ENCODE peak calls at places on chromosomes 13 and 19, in five cellular contexts. K is heart left ventricle, Q is testis, I is breast epithelium, J is Peyer's patch. M is an unnamed sample.

GRCh38 chr13:45105895-45106294 is 14.4 kb upstream of the GTF2F2 start:
- DNase-seq in Q (no peak), J (no peak), K (no peak), I (no peak), M (no peak)

GRCh38 chr13:44904982-44905381 is 84.3 kb downstream of the NUFIP1 start:
- DNase-seq in K (peak), I (no peak), Q (peak), J (no peak), M (no peak)

GRCh38 chr13:40235160-40235796 is 431.2 kb downstream of the FOXO1 start:
- DNase-seq in J (no peak), K (no peak), I (no peak), Q (no peak), M (no peak)

GRCh38 chr13:22936228-22936627 is 244.6 kb upstream of the SGCG start:
- DNase-seq in Q (no peak), J (no peak), K (no peak), I (no peak), M (no peak)

GRCh38 chr13:39095500-39095899 is 57.2 kb downstream of the NHLRC3 start:
- DNase-seq in J (no peak), K (no peak), Q (no peak), I (no peak), M (no peak)

GRCh38 chr13:92164822-92165221 is 766.4 kb downstream of the GPC5 start:
- DNase-seq in K (no peak), J (no peak), I (no peak), Q (no peak), M (no peak)

GRCh38 chr13:65499251-65499650 is 1730.9 kb downstream of the PCDH9 start:
- DNase-seq in K (no peak), I (no peak), Q (no peak), J (no peak), M (no peak)

GRCh38 chr13:86581711-86582110 is 782.5 kb upstream of the SLITRK6 start:
- DNase-seq in J (no peak), I (no peak), Q (no peak), K (no peak), M (no peak)

GRCh38 chr19:43527860-43528622 is 1.0 kb upstream of the ETHE1 start:
- DNase-seq in Q (no peak), J (no peak), K (no peak), I (peak), M (no peak)

GRCh38 chr19:41367848-41368301 is 3.9 kb upstream of the B9D2 start:
- DNase-seq in Q (no peak), I (no peak), K (no peak), J (no peak), M (no peak)

GRCh38 chr13:66138172-66138811 is 1091.8 kb downstream of the PCDH9 start:
- DNase-seq in Q (no peak), I (no peak), K (no peak), J (no peak), M (no peak)

GRCh38 chr13:59445812-59446211 is 717.9 kb downstream of the DIAPH3 start:
- DNase-seq in J (no peak), Q (no peak), K (no peak), I (no peak), M (no peak)

GRCh38 chr13:107441279-107441678 is 774.1 kb downstream of the LIG4 start:
- DNase-seq in K (no peak), Q (no peak), I (no peak), J (no peak), M (no peak)

GRCh38 chr13:25778302-25778701 is 273.5 kb downstream of the SHISA2 start:
- DNase-seq in K (no peak), I (no peak), Q (no peak), J (no peak), M (no peak)

GRCh38 chr13:43492281-43492680 is 294.5 kb downstream of the ENOX1 start:
- DNase-seq in I (no peak), Q (no peak), J (no peak), K (no peak), M (no peak)

GRCh38 chr19:32976223-32976805 is 4.3 kb downstream of the FAAP24 start:
- DNase-seq in Q (peak), I (peak), K (peak), J (peak), M (peak)

GRCh38 chr19:50410109-50410508 is 8.6 kb upstream of the SPIB start:
- DNase-seq in Q (no peak), K (no peak), J (no peak), I (no peak), M (no peak)

GRCh38 chr13:109655611-109656010 is 130.8 kb downstream of the IRS2 start:
- DNase-seq in J (no peak), I (no peak), Q (no peak), K (no peak), M (no peak)

GRCh38 chr13:73803997-73804396 is 330.2 kb downstream of the KLF12 start:
- DNase-seq in J (no peak), K (no peak), I (no peak), Q (no peak), M (no peak)

GRCh38 chr19:54114340-54114826 is 1.1 kb downstream of the TFPT start:
- DNase-seq in J (peak), K (peak), Q (peak), I (no peak), M (peak)

GRCh38 chr13:40770609-40770933 is 419 bp downstream of the MRPS31 start:
- DNase-seq in Q (no peak), I (no peak), K (no peak), J (no peak), M (no peak)

GRCh38 chr19:11652492-11652891 is 55.2 kb downstream of the ZNF627 start:
- DNase-seq in I (no peak), Q (no peak), J (no peak), K (no peak), M (no peak)

GRCh38 chr19:29260477-29261317 is 47.7 kb upstream of the UQCRFS1 start:
- DNase-seq in J (no peak), I (no peak), K (no peak), Q (peak), M (no peak)

GRCh38 chr13:19179916-19180315 is 1.7 kb downstream of the TUBA3C start:
- DNase-seq in J (no peak), I (no peak), K (no peak), Q (peak), M (no peak)

GRCh38 chr19:17553256-17553655 is 2.2 kb upstream of the COLGALT1 start:
- DNase-seq in Q (peak), J (no peak), K (peak), I (peak), M (no peak)

DNA sequence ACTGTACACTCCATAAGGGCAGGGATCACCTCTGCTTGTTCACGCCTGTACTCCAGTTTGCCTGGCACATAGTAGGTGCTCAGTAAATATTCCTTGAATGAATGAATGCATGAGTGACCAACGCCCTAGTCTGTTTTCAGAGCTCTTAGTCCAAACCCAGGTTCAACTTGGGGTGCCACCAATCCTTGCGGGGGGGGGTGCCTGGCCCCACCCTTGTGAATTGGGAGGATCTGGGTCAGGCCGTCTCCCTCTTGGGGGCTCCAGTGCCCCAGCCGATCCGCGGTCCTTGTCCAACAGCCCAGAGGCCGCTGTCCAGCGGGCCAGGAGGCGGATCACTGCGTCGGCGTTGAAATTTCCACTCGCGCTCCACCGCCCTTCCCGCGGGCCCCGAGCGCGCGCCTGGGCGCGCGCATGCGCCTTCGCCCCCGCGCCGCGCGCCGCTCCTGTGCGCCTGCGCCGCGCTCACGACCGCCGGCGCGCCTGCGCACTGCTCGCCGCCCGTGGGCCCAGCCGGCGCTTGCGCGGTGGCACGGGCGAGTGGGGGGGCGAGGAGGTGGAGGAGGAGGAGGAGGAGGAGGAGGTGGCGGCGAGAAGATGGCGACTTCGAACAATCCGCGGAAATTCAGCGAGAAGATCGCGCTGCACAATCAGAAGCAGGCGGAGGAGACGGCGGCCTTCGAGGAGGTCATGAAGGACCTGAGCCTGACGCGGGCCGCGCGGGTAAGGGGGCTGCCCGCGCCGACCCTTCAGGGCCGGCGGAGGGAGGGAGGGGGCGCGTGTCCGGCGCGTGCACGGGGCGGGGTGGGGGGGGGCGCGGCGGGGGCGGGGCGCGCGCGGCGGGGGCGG is at the start of gene CRTC1:
- DNase-seq in K (peak), Q (peak), J (peak), I (peak), M (peak)
- TF ChIP-seq POLR2A in K (no peak), Q (peak), J (peak), I (peak), M (no peak)

DNA sequence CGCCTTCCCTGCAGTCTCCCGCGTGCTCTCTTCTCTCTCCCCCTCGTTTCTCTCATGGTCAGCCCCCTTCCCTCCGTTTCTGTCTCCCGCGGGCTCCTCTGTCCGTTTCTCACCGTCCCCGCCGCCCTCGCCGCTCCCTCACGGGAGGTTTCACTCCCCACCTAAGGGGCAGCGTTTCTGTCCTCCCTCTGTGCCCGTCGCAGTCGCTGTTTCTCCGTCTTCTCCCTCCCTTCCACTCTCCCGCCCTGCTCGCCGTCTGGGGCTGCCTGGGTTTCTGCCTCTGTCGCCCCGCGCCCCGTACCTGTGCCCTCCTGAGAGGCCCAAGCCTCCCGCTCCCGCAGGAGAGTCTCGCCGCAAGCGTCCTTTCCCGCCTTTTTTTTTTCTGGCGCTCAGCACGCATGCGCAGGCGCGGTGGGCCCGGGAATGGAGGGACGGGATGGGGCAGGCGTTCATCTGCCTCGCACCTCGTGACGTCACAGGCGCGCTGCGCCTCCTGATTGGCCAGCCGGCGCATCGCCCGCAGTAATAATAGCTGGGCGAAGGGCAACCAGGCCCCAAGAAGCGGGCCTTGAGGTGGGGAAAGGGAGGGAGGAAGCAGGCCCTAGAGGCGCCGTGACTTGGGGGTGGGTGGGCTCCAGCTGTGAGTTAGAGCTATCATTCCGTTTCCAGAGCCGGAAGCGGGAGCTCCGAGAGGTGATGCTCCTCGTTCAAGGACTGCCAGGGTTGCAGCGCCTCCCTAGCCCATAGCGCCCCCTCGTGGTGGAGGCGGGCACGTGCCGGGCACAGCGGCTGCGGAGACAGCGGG is 15.4 kb downstream of the SSC5D start:
- DNase-seq in Q (peak), J (peak), I (peak), K (peak), M (peak)
- TF ChIP-seq POLR2A in Q (no peak), J (no peak), I (no peak), K (no peak), M (no peak)

GRCh38 chr19:44846455-44847143 is 502 bp downstream of the NECTIN2 start:
- DNase-seq in J (no peak), I (peak), K (peak), Q (no peak), M (peak)

GRCh38 chr19:44848805-44849457 is 2.8 kb downstream of the NECTIN2 start:
- DNase-seq in J (no peak), I (no peak), K (no peak), Q (peak), M (no peak)

GRCh38 chr19:44845612-44846454 is at the start of gene NECTIN2:
- DNase-seq in I (peak), J (peak), Q (peak), K (peak), M (peak)

GRCh38 chr19:44848036-44848804 is 2.1 kb downstream of the NECTIN2 start:
- DNase-seq in Q (peak), J (no peak), K (peak), I (peak), M (no peak)

DNA sequence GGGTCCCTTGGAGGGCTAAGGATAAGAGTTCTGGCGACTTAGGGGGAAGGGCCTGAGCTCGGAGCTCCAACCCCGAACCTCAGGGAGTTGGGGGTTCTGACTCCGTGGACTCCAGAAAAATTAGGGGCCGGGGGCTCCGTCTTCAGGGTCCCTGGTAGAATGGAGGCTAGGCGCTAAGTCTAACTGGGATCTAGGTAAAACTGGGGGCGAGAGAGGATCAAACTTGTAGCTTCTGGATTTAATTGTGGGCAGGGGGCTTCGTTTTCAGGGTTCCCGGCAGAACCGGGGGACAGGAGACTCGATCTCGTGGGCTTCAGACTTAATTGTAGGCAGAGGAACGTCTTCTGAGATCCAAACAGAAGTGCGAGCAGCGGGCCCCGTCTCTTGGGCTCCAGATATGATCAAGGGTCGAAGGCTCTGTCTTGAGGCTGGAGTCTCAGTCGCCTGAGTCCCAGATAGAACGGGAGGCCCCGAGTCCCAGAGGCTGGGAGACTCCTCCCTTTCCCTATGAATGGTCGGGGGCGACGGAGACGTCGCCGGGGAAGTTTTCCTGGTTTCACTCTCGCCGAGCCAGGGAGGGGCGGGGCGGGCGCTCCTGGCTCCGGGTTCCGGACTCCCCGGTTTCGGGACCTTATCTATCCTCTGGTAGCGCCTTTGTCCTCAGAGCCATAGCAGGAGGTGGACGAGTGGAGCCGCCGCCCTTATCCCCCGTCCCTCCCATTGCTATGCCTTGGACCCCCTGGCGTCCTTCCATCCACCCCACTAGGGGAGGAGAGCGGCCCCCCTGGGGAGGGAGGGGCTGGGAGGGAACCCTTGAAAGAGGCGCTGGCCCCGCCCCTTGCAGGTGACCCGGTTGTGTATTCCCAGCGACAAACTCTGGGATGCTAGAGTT is 1.3 kb downstream of the NECTIN2 start:
- DNase-seq in J (no peak), I (peak), Q (peak), K (peak), M (peak)
- TF ChIP-seq POLR2A in J (peak), I (peak), Q (no peak), K (no peak), M (no peak)

GRCh38 chr19:2111886-2112285 is 15.2 kb downstream of the IZUMO4 start:
- DNase-seq in Q (no peak), I (no peak), K (no peak), J (peak), M (no peak)

GRCh38 chr19:2111425-2111824 is 14.7 kb downstream of the IZUMO4 start:
- DNase-seq in I (no peak), J (no peak), K (no peak), Q (no peak), M (no peak)

GRCh38 chr19:2113436-2114211 is 16.9 kb downstream of the IZUMO4 start:
- DNase-seq in J (no peak), Q (no peak), K (no peak), I (no peak), M (no peak)

GRCh38 chr19:2114218-2114617 is 17.5 kb downstream of the IZUMO4 start:
- DNase-seq in J (no peak), I (no peak), K (no peak), Q (no peak), M (no peak)

DNA sequence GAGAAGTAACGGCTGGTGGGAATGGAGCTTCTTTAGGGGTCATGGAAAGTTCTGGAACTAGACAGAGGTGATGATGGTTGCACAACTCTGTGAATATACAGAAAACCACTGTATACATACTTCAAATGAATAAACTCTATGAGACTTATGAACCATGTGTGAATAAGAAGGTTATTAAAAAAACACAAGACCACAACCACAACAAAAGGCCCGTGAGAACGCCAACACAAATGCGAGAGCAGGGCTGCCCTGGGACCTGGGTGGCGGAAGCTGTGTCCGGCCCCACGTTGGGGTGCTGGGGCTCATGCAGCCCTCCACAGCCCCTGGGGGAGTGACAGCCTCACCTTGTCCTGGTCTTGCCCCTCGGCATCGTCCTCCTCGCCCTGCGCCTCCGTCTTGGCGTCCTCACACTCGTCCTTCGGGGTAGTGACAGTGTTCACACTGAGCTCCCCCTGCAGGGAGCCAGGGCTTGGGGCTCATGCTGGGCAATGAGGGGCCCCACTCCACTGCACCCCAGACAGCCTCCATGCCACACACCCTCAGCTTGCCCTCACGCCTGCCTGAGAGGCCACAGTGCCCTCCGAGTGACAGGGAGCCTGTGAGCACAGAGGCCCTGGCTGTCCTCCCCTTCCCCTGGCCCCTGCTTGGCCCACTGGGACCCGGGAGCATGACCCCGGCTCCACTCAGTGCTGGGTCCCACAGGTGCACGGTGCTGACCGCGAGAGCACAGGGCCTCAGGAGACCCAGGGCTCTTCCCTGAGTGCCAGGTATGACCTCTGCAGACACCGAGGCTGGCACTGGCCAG is 16.0 kb downstream of the IZUMO4 start:
- DNase-seq in K (no peak), I (no peak), J (no peak), Q (no peak), M (no peak)
- TF ChIP-seq POLR2A in K (no peak), I (no peak), J (no peak), Q (no peak), M (no peak)

M was measured in spleen.